ENCODE peak calls at places on chromosomes 1 and 21, in four cellular contexts. One of them, this sample, is unnamed.

GRCh38 chr1:31756578-31756977 is 7.6 kb downstream of the ADGRB2 start:
- DNase-seq in stimulated activated CD4-positive, alpha-beta T cell treated with anti-CD3 and anti-CD28 coated beads, TNF-alpha, amount 100 ng/mL, for 1 hour: no peak
- DNase-seq in activated gamma-delta T cell treated with Interleukin-2 at 50 U/mL for 16 hours: no peak
- DNase-seq in NCI-H1105: no peak
- DNase-seq in this sample: no peak

GRCh38 chr1:175023043-175023921 is at the start of gene MRPS14:
- DNase-seq in NCI-H1105: peak
- DNase-seq in stimulated activated CD4-positive, alpha-beta T cell treated with anti-CD3 and anti-CD28 coated beads, TNF-alpha, amount 100 ng/mL, for 1 hour: peak
- DNase-seq in activated gamma-delta T cell treated with Interleukin-2 at 50 U/mL for 16 hours: peak
- DNase-seq in this sample: peak

GRCh38 chr1:58922302-58923089 is 138.6 kb upstream of the JUN start:
- DNase-seq in activated gamma-delta T cell treated with Interleukin-2 at 50 U/mL for 16 hours: peak
- DNase-seq in stimulated activated CD4-positive, alpha-beta T cell treated with anti-CD3 and anti-CD28 coated beads, TNF-alpha, amount 100 ng/mL, for 1 hour: no peak
- DNase-seq in NCI-H1105: no peak
- DNase-seq in this sample: no peak

GRCh38 chr1:43622901-43623780 is 26.8 kb upstream of the KDM4A start:
- DNase-seq in NCI-H1105: no peak
- DNase-seq in stimulated activated CD4-positive, alpha-beta T cell treated with anti-CD3 and anti-CD28 coated beads, TNF-alpha, amount 100 ng/mL, for 1 hour: no peak
- DNase-seq in activated gamma-delta T cell treated with Interleukin-2 at 50 U/mL for 16 hours: no peak
- DNase-seq in this sample: no peak

GRCh38 chr1:45172015-45172414 is 34.4 kb downstream of the ZSWIM5 start:
- DNase-seq in stimulated activated CD4-positive, alpha-beta T cell treated with anti-CD3 and anti-CD28 coated beads, TNF-alpha, amount 100 ng/mL, for 1 hour: no peak
- DNase-seq in activated gamma-delta T cell treated with Interleukin-2 at 50 U/mL for 16 hours: no peak
- DNase-seq in NCI-H1105: no peak
- DNase-seq in this sample: no peak

GRCh38 chr1:94463056-94463764 is 45.0 kb downstream of the ABCD3 start:
- DNase-seq in activated gamma-delta T cell treated with Interleukin-2 at 50 U/mL for 16 hours: no peak
- DNase-seq in NCI-H1105: no peak
- DNase-seq in stimulated activated CD4-positive, alpha-beta T cell treated with anti-CD3 and anti-CD28 coated beads, TNF-alpha, amount 100 ng/mL, for 1 hour: no peak
- DNase-seq in this sample: no peak

GRCh38 chr1:32953495-32953894 is 11.1 kb downstream of the RNF19B start:
- DNase-seq in stimulated activated CD4-positive, alpha-beta T cell treated with anti-CD3 and anti-CD28 coated beads, TNF-alpha, amount 100 ng/mL, for 1 hour: no peak
- DNase-seq in activated gamma-delta T cell treated with Interleukin-2 at 50 U/mL for 16 hours: no peak
- DNase-seq in NCI-H1105: no peak
- DNase-seq in this sample: no peak

GRCh38 chr1:39127513-39127912 is 77.0 kb upstream of the MACF1 start:
- DNase-seq in activated gamma-delta T cell treated with Interleukin-2 at 50 U/mL for 16 hours: no peak
- DNase-seq in stimulated activated CD4-positive, alpha-beta T cell treated with anti-CD3 and anti-CD28 coated beads, TNF-alpha, amount 100 ng/mL, for 1 hour: no peak
- DNase-seq in NCI-H1105: no peak
- DNase-seq in this sample: no peak

GRCh38 chr1:65538013-65538578 is 117.6 kb downstream of the LEPR start:
- DNase-seq in NCI-H1105: no peak
- DNase-seq in activated gamma-delta T cell treated with Interleukin-2 at 50 U/mL for 16 hours: no peak
- DNase-seq in stimulated activated CD4-positive, alpha-beta T cell treated with anti-CD3 and anti-CD28 coated beads, TNF-alpha, amount 100 ng/mL, for 1 hour: no peak
- DNase-seq in this sample: no peak

GRCh38 chr1:48532976-48533375 is 61.0 kb upstream of the SPATA6 start:
- DNase-seq in stimulated activated CD4-positive, alpha-beta T cell treated with anti-CD3 and anti-CD28 coated beads, TNF-alpha, amount 100 ng/mL, for 1 hour: no peak
- DNase-seq in activated gamma-delta T cell treated with Interleukin-2 at 50 U/mL for 16 hours: no peak
- DNase-seq in NCI-H1105: no peak
- DNase-seq in this sample: no peak

GRCh38 chr1:111483166-111483565 is 9.4 kb downstream of the C1orf162 start:
- DNase-seq in activated gamma-delta T cell treated with Interleukin-2 at 50 U/mL for 16 hours: no peak
- DNase-seq in NCI-H1105: no peak
- DNase-seq in stimulated activated CD4-positive, alpha-beta T cell treated with anti-CD3 and anti-CD28 coated beads, TNF-alpha, amount 100 ng/mL, for 1 hour: no peak
- DNase-seq in this sample: no peak

GRCh38 chr1:43036457-43036827 is 77.8 kb upstream of the SLC2A1 start:
- DNase-seq in NCI-H1105: no peak
- DNase-seq in activated gamma-delta T cell treated with Interleukin-2 at 50 U/mL for 16 hours: no peak
- DNase-seq in stimulated activated CD4-positive, alpha-beta T cell treated with anti-CD3 and anti-CD28 coated beads, TNF-alpha, amount 100 ng/mL, for 1 hour: no peak
- DNase-seq in this sample: no peak

GRCh38 chr21:32770514-32771133 is 931 bp downstream of the PAXBP1 start:
- DNase-seq in stimulated activated CD4-positive, alpha-beta T cell treated with anti-CD3 and anti-CD28 coated beads, TNF-alpha, amount 100 ng/mL, for 1 hour: no peak
- DNase-seq in NCI-H1105: no peak
- DNase-seq in activated gamma-delta T cell treated with Interleukin-2 at 50 U/mL for 16 hours: no peak
- DNase-seq in this sample: no peak

GRCh38 chr1:54081306-54082270 is 28.2 kb downstream of the TCEANC2 start:
- DNase-seq in stimulated activated CD4-positive, alpha-beta T cell treated with anti-CD3 and anti-CD28 coated beads, TNF-alpha, amount 100 ng/mL, for 1 hour: peak
- DNase-seq in NCI-H1105: peak
- DNase-seq in activated gamma-delta T cell treated with Interleukin-2 at 50 U/mL for 16 hours: peak
- DNase-seq in this sample: peak

GRCh38 chr21:29287383-29287782 is 11.3 kb upstream of the BACH1 start:
- DNase-seq in activated gamma-delta T cell treated with Interleukin-2 at 50 U/mL for 16 hours: no peak
- DNase-seq in stimulated activated CD4-positive, alpha-beta T cell treated with anti-CD3 and anti-CD28 coated beads, TNF-alpha, amount 100 ng/mL, for 1 hour: no peak
- DNase-seq in NCI-H1105: no peak
- DNase-seq in this sample: no peak

GRCh38 chr1:231738554-231738953 is 112.0 kb downstream of the DISC1 start:
- DNase-seq in activated gamma-delta T cell treated with Interleukin-2 at 50 U/mL for 16 hours: no peak
- DNase-seq in stimulated activated CD4-positive, alpha-beta T cell treated with anti-CD3 and anti-CD28 coated beads, TNF-alpha, amount 100 ng/mL, for 1 hour: no peak
- DNase-seq in NCI-H1105: no peak
- DNase-seq in this sample: no peak

GRCh38 chr1:5423109-5423508 is 569.1 kb downstream of the NPHP4 start:
- DNase-seq in stimulated activated CD4-positive, alpha-beta T cell treated with anti-CD3 and anti-CD28 coated beads, TNF-alpha, amount 100 ng/mL, for 1 hour: peak
- DNase-seq in NCI-H1105: peak
- DNase-seq in activated gamma-delta T cell treated with Interleukin-2 at 50 U/mL for 16 hours: peak
- DNase-seq in this sample: no peak

GRCh38 chr21:28132713-28133112 is 860.0 kb downstream of the LTN1 start:
- DNase-seq in stimulated activated CD4-positive, alpha-beta T cell treated with anti-CD3 and anti-CD28 coated beads, TNF-alpha, amount 100 ng/mL, for 1 hour: no peak
- DNase-seq in activated gamma-delta T cell treated with Interleukin-2 at 50 U/mL for 16 hours: no peak
- DNase-seq in NCI-H1105: no peak
- DNase-seq in this sample: no peak

GRCh38 chr1:84350550-84350949 is 47.7 kb upstream of the DNASE2B start:
- DNase-seq in activated gamma-delta T cell treated with Interleukin-2 at 50 U/mL for 16 hours: no peak
- DNase-seq in NCI-H1105: no peak
- DNase-seq in stimulated activated CD4-positive, alpha-beta T cell treated with anti-CD3 and anti-CD28 coated beads, TNF-alpha, amount 100 ng/mL, for 1 hour: no peak
- DNase-seq in this sample: no peak

GRCh38 chr1:152497273-152497672 is 13.3 kb upstream of the LCE5A start:
- DNase-seq in activated gamma-delta T cell treated with Interleukin-2 at 50 U/mL for 16 hours: no peak
- DNase-seq in stimulated activated CD4-positive, alpha-beta T cell treated with anti-CD3 and anti-CD28 coated beads, TNF-alpha, amount 100 ng/mL, for 1 hour: no peak
- DNase-seq in NCI-H1105: no peak
- DNase-seq in this sample: no peak

GRCh38 chr1:36122463-36123025 is 2.5 kb downstream of the COL8A2 start:
- DNase-seq in stimulated activated CD4-positive, alpha-beta T cell treated with anti-CD3 and anti-CD28 coated beads, TNF-alpha, amount 100 ng/mL, for 1 hour: no peak
- DNase-seq in NCI-H1105: no peak
- DNase-seq in activated gamma-delta T cell treated with Interleukin-2 at 50 U/mL for 16 hours: no peak
- DNase-seq in this sample: no peak

GRCh38 chr1:221555689-221556433 is 186.0 kb downstream of the DUSP10 start:
- DNase-seq in stimulated activated CD4-positive, alpha-beta T cell treated with anti-CD3 and anti-CD28 coated beads, TNF-alpha, amount 100 ng/mL, for 1 hour: no peak
- DNase-seq in activated gamma-delta T cell treated with Interleukin-2 at 50 U/mL for 16 hours: no peak
- DNase-seq in NCI-H1105: no peak
- DNase-seq in this sample: no peak

GRCh38 chr1:89081005-89081404 is 16.0 kb upstream of the GBP1 start:
- DNase-seq in NCI-H1105: no peak
- DNase-seq in stimulated activated CD4-positive, alpha-beta T cell treated with anti-CD3 and anti-CD28 coated beads, TNF-alpha, amount 100 ng/mL, for 1 hour: no peak
- DNase-seq in activated gamma-delta T cell treated with Interleukin-2 at 50 U/mL for 16 hours: no peak
- DNase-seq in this sample: no peak

GRCh38 chr1:111450185-111450584 is 921 bp downstream of the ATP5PB start:
- DNase-seq in stimulated activated CD4-positive, alpha-beta T cell treated with anti-CD3 and anti-CD28 coated beads, TNF-alpha, amount 100 ng/mL, for 1 hour: no peak
- DNase-seq in NCI-H1105: no peak
- DNase-seq in activated gamma-delta T cell treated with Interleukin-2 at 50 U/mL for 16 hours: no peak
- DNase-seq in this sample: no peak

GRCh38 chr1:179952181-179952580 is 2.4 kb upstream of the CEP350 start:
- DNase-seq in stimulated activated CD4-positive, alpha-beta T cell treated with anti-CD3 and anti-CD28 coated beads, TNF-alpha, amount 100 ng/mL, for 1 hour: no peak
- DNase-seq in activated gamma-delta T cell treated with Interleukin-2 at 50 U/mL for 16 hours: no peak
- DNase-seq in NCI-H1105: no peak
- DNase-seq in this sample: no peak

GRCh38 chr1:30332100-30333094 is 391.0 kb downstream of the MATN1 start:
- DNase-seq in NCI-H1105: no peak
- DNase-seq in stimulated activated CD4-positive, alpha-beta T cell treated with anti-CD3 and anti-CD28 coated beads, TNF-alpha, amount 100 ng/mL, for 1 hour: no peak
- DNase-seq in activated gamma-delta T cell treated with Interleukin-2 at 50 U/mL for 16 hours: no peak
- DNase-seq in this sample: no peak

GRCh38 chr1:53697671-53698380 is 41.1 kb downstream of the GLIS1 start:
- DNase-seq in NCI-H1105: no peak
- DNase-seq in stimulated activated CD4-positive, alpha-beta T cell treated with anti-CD3 and anti-CD28 coated beads, TNF-alpha, amount 100 ng/mL, for 1 hour: no peak
- DNase-seq in activated gamma-delta T cell treated with Interleukin-2 at 50 U/mL for 16 hours: no peak
- DNase-seq in this sample: no peak

GRCh38 chr21:44084496-44085241 is 22.5 kb upstream of the PWP2 start:
- DNase-seq in activated gamma-delta T cell treated with Interleukin-2 at 50 U/mL for 16 hours: no peak
- DNase-seq in stimulated activated CD4-positive, alpha-beta T cell treated with anti-CD3 and anti-CD28 coated beads, TNF-alpha, amount 100 ng/mL, for 1 hour: no peak
- DNase-seq in NCI-H1105: no peak
- DNase-seq in this sample: no peak

GRCh38 chr1:201761871-201762270 is 67.1 kb upstream of the IPO9 start:
- DNase-seq in NCI-H1105: no peak
- DNase-seq in stimulated activated CD4-positive, alpha-beta T cell treated with anti-CD3 and anti-CD28 coated beads, TNF-alpha, amount 100 ng/mL, for 1 hour: no peak
- DNase-seq in activated gamma-delta T cell treated with Interleukin-2 at 50 U/mL for 16 hours: no peak
- DNase-seq in this sample: no peak

GRCh38 chr1:20291621-20292020 is 946 bp downstream of the VWA5B1 start:
- DNase-seq in NCI-H1105: no peak
- DNase-seq in stimulated activated CD4-positive, alpha-beta T cell treated with anti-CD3 and anti-CD28 coated beads, TNF-alpha, amount 100 ng/mL, for 1 hour: no peak
- DNase-seq in activated gamma-delta T cell treated with Interleukin-2 at 50 U/mL for 16 hours: no peak
- DNase-seq in this sample: no peak

GRCh38 chr1:201885531-201886075 is 3.1 kb upstream of the SHISA4 start:
- DNase-seq in activated gamma-delta T cell treated with Interleukin-2 at 50 U/mL for 16 hours: no peak
- DNase-seq in NCI-H1105: no peak
- DNase-seq in stimulated activated CD4-positive, alpha-beta T cell treated with anti-CD3 and anti-CD28 coated beads, TNF-alpha, amount 100 ng/mL, for 1 hour: no peak
- DNase-seq in this sample: no peak

GRCh38 chr1:92990828-92991227 is 29.6 kb upstream of the DIPK1A start:
- DNase-seq in activated gamma-delta T cell treated with Interleukin-2 at 50 U/mL for 16 hours: peak
- DNase-seq in NCI-H1105: no peak
- DNase-seq in stimulated activated CD4-positive, alpha-beta T cell treated with anti-CD3 and anti-CD28 coated beads, TNF-alpha, amount 100 ng/mL, for 1 hour: no peak
- DNase-seq in this sample: no peak

GRCh38 chr1:19369396-19370090 is 57.4 kb downstream of the SLC66A1 start:
- DNase-seq in NCI-H1105: no peak
- DNase-seq in activated gamma-delta T cell treated with Interleukin-2 at 50 U/mL for 16 hours: no peak
- DNase-seq in stimulated activated CD4-positive, alpha-beta T cell treated with anti-CD3 and anti-CD28 coated beads, TNF-alpha, amount 100 ng/mL, for 1 hour: no peak
- DNase-seq in this sample: no peak

GRCh38 chr1:235670157-235670776 is 20.7 kb upstream of the GNG4 start:
- DNase-seq in stimulated activated CD4-positive, alpha-beta T cell treated with anti-CD3 and anti-CD28 coated beads, TNF-alpha, amount 100 ng/mL, for 1 hour: no peak
- DNase-seq in NCI-H1105: no peak
- DNase-seq in activated gamma-delta T cell treated with Interleukin-2 at 50 U/mL for 16 hours: no peak
- DNase-seq in this sample: no peak

GRCh38 chr1:168116327-168116799 is 20.4 kb downstream of the GPR161 start:
- DNase-seq in activated gamma-delta T cell treated with Interleukin-2 at 50 U/mL for 16 hours: no peak
- DNase-seq in NCI-H1105: no peak
- DNase-seq in stimulated activated CD4-positive, alpha-beta T cell treated with anti-CD3 and anti-CD28 coated beads, TNF-alpha, amount 100 ng/mL, for 1 hour: no peak
- DNase-seq in this sample: no peak